ENCODE peak calls at places on chromosomes 16 and 17, in four cellular contexts. One of them, this sample, is unnamed.

GRCh38 chr17:63698381-63698885 is 1.5 kb downstream of the LIMD2 start:
- DNase-seq in stimulated activated CD8-positive, alpha-beta memory T cell treated with anti-CD3 and anti-CD28 coated beads, Interleukin-4, amount 100 ng/mL, for 4 hours: no peak
- DNase-seq in left lobe of liver: no peak
- DNase-seq in upper lobe of right lung: no peak
- DNase-seq in this sample: no peak

GRCh38 chr16:27211026-27211425 is 7.7 kb downstream of the KDM8 start:
- DNase-seq in left lobe of liver: no peak
- DNase-seq in stimulated activated CD8-positive, alpha-beta memory T cell treated with anti-CD3 and anti-CD28 coated beads, Interleukin-4, amount 100 ng/mL, for 4 hours: no peak
- DNase-seq in upper lobe of right lung: no peak
- DNase-seq in this sample: no peak

GRCh38 chr17:50815400-50815799 is 20.0 kb upstream of the WFIKKN2 start:
- DNase-seq in upper lobe of right lung: no peak
- DNase-seq in left lobe of liver: no peak
- DNase-seq in stimulated activated CD8-positive, alpha-beta memory T cell treated with anti-CD3 and anti-CD28 coated beads, Interleukin-4, amount 100 ng/mL, for 4 hours: no peak
- DNase-seq in this sample: no peak

GRCh38 chr17:44977740-44978584 is 9.9 kb upstream of the C1QL1 start:
- DNase-seq in stimulated activated CD8-positive, alpha-beta memory T cell treated with anti-CD3 and anti-CD28 coated beads, Interleukin-4, amount 100 ng/mL, for 4 hours: no peak
- DNase-seq in upper lobe of right lung: no peak
- DNase-seq in left lobe of liver: no peak
- DNase-seq in this sample: no peak

GRCh38 chr17:46212634-46213435 is 19.6 kb upstream of the KANSL1 start:
- DNase-seq in upper lobe of right lung: no peak
- DNase-seq in stimulated activated CD8-positive, alpha-beta memory T cell treated with anti-CD3 and anti-CD28 coated beads, Interleukin-4, amount 100 ng/mL, for 4 hours: peak
- DNase-seq in left lobe of liver: no peak
- DNase-seq in this sample: peak

GRCh38 chr17:79803997-79804855 is 7.3 kb upstream of the CBX8 start:
- DNase-seq in upper lobe of right lung: no peak
- DNase-seq in stimulated activated CD8-positive, alpha-beta memory T cell treated with anti-CD3 and anti-CD28 coated beads, Interleukin-4, amount 100 ng/mL, for 4 hours: no peak
- DNase-seq in left lobe of liver: no peak
- DNase-seq in this sample: no peak

GRCh38 chr17:15262291-15263205 is 2.6 kb downstream of the PMP22 start:
- DNase-seq in stimulated activated CD8-positive, alpha-beta memory T cell treated with anti-CD3 and anti-CD28 coated beads, Interleukin-4, amount 100 ng/mL, for 4 hours: no peak
- DNase-seq in left lobe of liver: peak
- DNase-seq in upper lobe of right lung: peak
- DNase-seq in this sample: no peak

GRCh38 chr16:64417711-64418227 is 704.1 kb downstream of the CDH11 start:
- DNase-seq in stimulated activated CD8-positive, alpha-beta memory T cell treated with anti-CD3 and anti-CD28 coated beads, Interleukin-4, amount 100 ng/mL, for 4 hours: no peak
- DNase-seq in upper lobe of right lung: no peak
- DNase-seq in left lobe of liver: no peak
- DNase-seq in this sample: no peak

GRCh38 chr17:28174352-28175046 is 132.0 kb downstream of the NLK start:
- DNase-seq in left lobe of liver: no peak
- DNase-seq in upper lobe of right lung: no peak
- DNase-seq in stimulated activated CD8-positive, alpha-beta memory T cell treated with anti-CD3 and anti-CD28 coated beads, Interleukin-4, amount 100 ng/mL, for 4 hours: peak
- DNase-seq in this sample: no peak

GRCh38 chr17:33753452-33753851 is 460.4 kb upstream of the ASIC2 start:
- DNase-seq in stimulated activated CD8-positive, alpha-beta memory T cell treated with anti-CD3 and anti-CD28 coated beads, Interleukin-4, amount 100 ng/mL, for 4 hours: no peak
- DNase-seq in upper lobe of right lung: no peak
- DNase-seq in left lobe of liver: no peak
- DNase-seq in this sample: no peak

GRCh38 chr17:82874011-82874835 is 34.4 kb upstream of the ZNF750 start:
- DNase-seq in left lobe of liver: no peak
- DNase-seq in stimulated activated CD8-positive, alpha-beta memory T cell treated with anti-CD3 and anti-CD28 coated beads, Interleukin-4, amount 100 ng/mL, for 4 hours: no peak
- DNase-seq in upper lobe of right lung: peak
- DNase-seq in this sample: no peak

GRCh38 chr17:19311421-19312215 is 50.9 kb downstream of the B9D1 start:
- DNase-seq in upper lobe of right lung: no peak
- DNase-seq in stimulated activated CD8-positive, alpha-beta memory T cell treated with anti-CD3 and anti-CD28 coated beads, Interleukin-4, amount 100 ng/mL, for 4 hours: no peak
- DNase-seq in left lobe of liver: no peak
- DNase-seq in this sample: no peak

GRCh38 chr17:72970246-72970645 is 122.2 kb downstream of the SLC39A11 start:
- DNase-seq in left lobe of liver: no peak
- DNase-seq in stimulated activated CD8-positive, alpha-beta memory T cell treated with anti-CD3 and anti-CD28 coated beads, Interleukin-4, amount 100 ng/mL, for 4 hours: no peak
- DNase-seq in upper lobe of right lung: no peak
- DNase-seq in this sample: no peak

GRCh38 chr16:2226245-2226793 is 2.9 kb downstream of the E4F1 start:
- DNase-seq in upper lobe of right lung: no peak
- DNase-seq in left lobe of liver: peak
- DNase-seq in stimulated activated CD8-positive, alpha-beta memory T cell treated with anti-CD3 and anti-CD28 coated beads, Interleukin-4, amount 100 ng/mL, for 4 hours: no peak
- DNase-seq in this sample: no peak

GRCh38 chr17:30805944-30806456 is 18.5 kb downstream of the CRLF3 start:
- DNase-seq in upper lobe of right lung: no peak
- DNase-seq in left lobe of liver: no peak
- DNase-seq in stimulated activated CD8-positive, alpha-beta memory T cell treated with anti-CD3 and anti-CD28 coated beads, Interleukin-4, amount 100 ng/mL, for 4 hours: no peak
- DNase-seq in this sample: no peak

GRCh38 chr16:50210266-50211038 is 55.9 kb upstream of the ADCY7 start:
- DNase-seq in stimulated activated CD8-positive, alpha-beta memory T cell treated with anti-CD3 and anti-CD28 coated beads, Interleukin-4, amount 100 ng/mL, for 4 hours: peak
- DNase-seq in upper lobe of right lung: peak
- DNase-seq in left lobe of liver: peak
- DNase-seq in this sample: no peak

GRCh38 chr16:65500007-65500406 is 378.1 kb upstream of the CDH11 start:
- DNase-seq in left lobe of liver: no peak
- DNase-seq in stimulated activated CD8-positive, alpha-beta memory T cell treated with anti-CD3 and anti-CD28 coated beads, Interleukin-4, amount 100 ng/mL, for 4 hours: no peak
- DNase-seq in upper lobe of right lung: no peak
- DNase-seq in this sample: no peak

GRCh38 chr17:29107933-29108805 is 65.2 kb downstream of the PIPOX start:
- DNase-seq in left lobe of liver: peak
- DNase-seq in stimulated activated CD8-positive, alpha-beta memory T cell treated with anti-CD3 and anti-CD28 coated beads, Interleukin-4, amount 100 ng/mL, for 4 hours: no peak
- DNase-seq in upper lobe of right lung: no peak
- DNase-seq in this sample: no peak

GRCh38 chr17:12789075-12789975 is at the start of gene ARHGAP44:
- DNase-seq in upper lobe of right lung: peak
- DNase-seq in left lobe of liver: peak
- DNase-seq in stimulated activated CD8-positive, alpha-beta memory T cell treated with anti-CD3 and anti-CD28 coated beads, Interleukin-4, amount 100 ng/mL, for 4 hours: no peak
- DNase-seq in this sample: no peak

GRCh38 chr16:28572659-28573510 is 19.2 kb downstream of the SGF29 start:
- DNase-seq in upper lobe of right lung: no peak
- DNase-seq in left lobe of liver: no peak
- DNase-seq in stimulated activated CD8-positive, alpha-beta memory T cell treated with anti-CD3 and anti-CD28 coated beads, Interleukin-4, amount 100 ng/mL, for 4 hours: no peak
- DNase-seq in this sample: no peak

GRCh38 chr16:86928517-86929148 is 350.3 kb downstream of the FOXL1 start:
- DNase-seq in upper lobe of right lung: no peak
- DNase-seq in stimulated activated CD8-positive, alpha-beta memory T cell treated with anti-CD3 and anti-CD28 coated beads, Interleukin-4, amount 100 ng/mL, for 4 hours: no peak
- DNase-seq in left lobe of liver: no peak
- DNase-seq in this sample: no peak

GRCh38 chr16:84922351-84923135 is 88.8 kb downstream of the ZDHHC7 start:
- DNase-seq in upper lobe of right lung: peak
- DNase-seq in left lobe of liver: no peak
- DNase-seq in stimulated activated CD8-positive, alpha-beta memory T cell treated with anti-CD3 and anti-CD28 coated beads, Interleukin-4, amount 100 ng/mL, for 4 hours: no peak
- DNase-seq in this sample: no peak

GRCh38 chr17:74862108-74862901 is 2.6 kb upstream of the GRIN2C start:
- DNase-seq in stimulated activated CD8-positive, alpha-beta memory T cell treated with anti-CD3 and anti-CD28 coated beads, Interleukin-4, amount 100 ng/mL, for 4 hours: peak
- DNase-seq in left lobe of liver: no peak
- DNase-seq in upper lobe of right lung: peak
- DNase-seq in this sample: no peak

GRCh38 chr17:72955391-72956140 is 136.9 kb downstream of the SLC39A11 start:
- DNase-seq in left lobe of liver: no peak
- DNase-seq in stimulated activated CD8-positive, alpha-beta memory T cell treated with anti-CD3 and anti-CD28 coated beads, Interleukin-4, amount 100 ng/mL, for 4 hours: no peak
- DNase-seq in upper lobe of right lung: no peak
- DNase-seq in this sample: no peak

GRCh38 chr16:66409156-66409555 is 17.9 kb upstream of the BEAN1 start:
- DNase-seq in left lobe of liver: no peak
- DNase-seq in upper lobe of right lung: no peak
- DNase-seq in stimulated activated CD8-positive, alpha-beta memory T cell treated with anti-CD3 and anti-CD28 coated beads, Interleukin-4, amount 100 ng/mL, for 4 hours: no peak
- DNase-seq in this sample: no peak

GRCh38 chr16:20954574-20954973 is 54.0 kb downstream of the LYRM1 start:
- DNase-seq in upper lobe of right lung: no peak
- DNase-seq in stimulated activated CD8-positive, alpha-beta memory T cell treated with anti-CD3 and anti-CD28 coated beads, Interleukin-4, amount 100 ng/mL, for 4 hours: no peak
- DNase-seq in left lobe of liver: no peak
- DNase-seq in this sample: no peak

GRCh38 chr16:978403-978802 is 3.2 kb upstream of the SOX8 start:
- DNase-seq in left lobe of liver: no peak
- DNase-seq in stimulated activated CD8-positive, alpha-beta memory T cell treated with anti-CD3 and anti-CD28 coated beads, Interleukin-4, amount 100 ng/mL, for 4 hours: no peak
- DNase-seq in upper lobe of right lung: no peak
- DNase-seq in this sample: no peak

GRCh38 chr17:79080349-79080748 is 5.7 kb downstream of the ENGASE start:
- DNase-seq in left lobe of liver: no peak
- DNase-seq in upper lobe of right lung: no peak
- DNase-seq in stimulated activated CD8-positive, alpha-beta memory T cell treated with anti-CD3 and anti-CD28 coated beads, Interleukin-4, amount 100 ng/mL, for 4 hours: no peak
- DNase-seq in this sample: no peak